ENCODE peak calls at places on chromosomes 5 and 9, in seven cellular contexts. K is heart left ventricle, W is bronchial epithelial cell, D is ureter, C is K562, R is HS-5, V is SHP77. S is an unnamed sample.

GRCh38 chr9:90251311-90251710 is 391.3 kb downstream of the DIRAS2 start:
- DNase-seq in V (no peak), K (no peak), C (no peak), R (no peak), W (peak; percentile 56), D (no peak), S (no peak)

GRCh38 chr5:67807116-67807888 is 408.3 kb upstream of the PIK3R1 start:
- DNase-seq in W (peak; percentile 18), D (no peak), K (peak; percentile 49), R (no peak), C (no peak), V (no peak), S (no peak)

GRCh38 chr5:3602713-3603502 is 7.3 kb downstream of the IRX1 start:
- DNase-seq in W (no peak), C (peak; percentile 57), K (peak; percentile 51), D (no peak), R (no peak), V (no peak), S (no peak)

GRCh38 chr5:89967806-89968444 is 441.6 kb downstream of the CETN3 start:
- DNase-seq in W (peak; percentile 42), V (no peak), R (peak; percentile 14), C (no peak), K (no peak), D (no peak), S (no peak)

GRCh38 chr5:112419050-112419595 is at the start of gene EPB41L4A:
- DNase-seq in K (peak; percentile 54), R (no peak), C (no peak), V (no peak), D (no peak), W (no peak), S (no peak)

GRCh38 chr9:35728041-35728971 is 3.7 kb downstream of the TLN1 start:
- DNase-seq in R (peak; percentile 94), V (no peak), W (peak; percentile 70), C (peak; percentile 30), D (peak; percentile 82), K (peak; percentile 87), S (no peak)

GRCh38 chr5:102811962-102812361 is 56.9 kb downstream of the PAM start:
- DNase-seq in W (peak; percentile 72), K (no peak), V (peak; percentile 90), R (peak; percentile 78), C (no peak), D (no peak), S (peak; percentile 89)

GRCh38 chr5:14066326-14066725 is 76.8 kb upstream of the TRIO start:
- DNase-seq in V (no peak), K (no peak), R (no peak), W (no peak), D (no peak), C (no peak), S (no peak)

GRCh38 chr5:61735531-61735930 is 403.5 kb downstream of the ZSWIM6 start:
- DNase-seq in V (no peak), W (no peak), R (no peak), D (no peak), K (no peak), C (no peak), S (no peak)

GRCh38 chr9:105672711-105673234 is 10.5 kb downstream of the TAL2 start:
- DNase-seq in W (no peak), D (no peak), V (no peak), K (no peak), R (no peak), C (no peak), S (peak; percentile 10)

GRCh38 chr5:87410941-87411340 is 1.8 kb downstream of the CCNH start:
- DNase-seq in D (no peak), V (no peak), K (no peak), C (no peak), R (peak; percentile 70), W (no peak), S (no peak)

GRCh38 chr5:74149395-74149794 is 491.1 kb downstream of the ENC1 start:
- DNase-seq in W (peak; percentile 87), C (no peak), D (peak; percentile 46), R (peak; percentile 29), V (no peak), K (no peak), S (peak; percentile 13)

GRCh38 chr5:157630341-157630740 is 21.9 kb downstream of the SOX30 start:
- DNase-seq in V (no peak), W (no peak), K (no peak), R (no peak), D (no peak), C (no peak), S (no peak)

GRCh38 chr5:180832638-180833068 is 28.4 kb downstream of the ZFP62 start:
- DNase-seq in K (no peak), V (no peak), C (no peak), W (no peak), D (peak; percentile 42), R (no peak), S (no peak)

GRCh38 chr9:133932633-133933032 is 59.5 kb downstream of the VAV2 start:
- DNase-seq in R (no peak), V (peak; percentile 70), C (no peak), K (no peak), D (no peak), W (no peak), S (no peak)

GRCh38 chr5:2167671-2168070 is 284.9 kb upstream of the IRX4 start:
- DNase-seq in D (no peak), C (no peak), K (no peak), R (no peak), W (no peak), V (no peak), S (no peak)

GRCh38 chr5:138706655-138707480 is 46.4 kb upstream of the CTNNA1 start:
- DNase-seq in V (no peak), K (peak; percentile 40), W (peak; percentile 78), C (no peak), R (peak; percentile 76), D (no peak), S (no peak)

GRCh38 chr9:27437652-27438373 is 86.3 kb upstream of the IFNK start:
- DNase-seq in K (no peak), C (no peak), W (peak; percentile 38), R (no peak), D (no peak), V (peak; percentile 13), S (no peak)

GRCh38 chr5:141349917-141350619 is at the start of gene PCDHGB1:
- DNase-seq in W (peak; percentile 18), K (peak; percentile 71), R (no peak), V (peak; percentile 66), C (peak; percentile 44), D (no peak), S (peak; percentile 42)

GRCh38 chr5:38666668-38667498 is 110.4 kb upstream of the LIFR start:
- DNase-seq in K (peak; percentile 42), C (peak; percentile 58), D (peak; percentile 55), R (peak; percentile 14), V (peak; percentile 59), W (peak; percentile 21), S (peak; percentile 59)

GRCh38 chr5:102241809-102242421 is 54.2 kb downstream of the SLCO4C1 start:
- DNase-seq in C (no peak), W (no peak), R (no peak), V (no peak), D (no peak), K (no peak), S (peak; percentile 6)

GRCh38 chr5:97844797-97845196 is 661.8 kb upstream of the RIOK2 start:
- DNase-seq in D (no peak), K (no peak), R (no peak), W (no peak), V (no peak), C (no peak), S (no peak)

GRCh38 chr5:32753765-32754164 is 42.6 kb downstream of the NPR3 start:
- DNase-seq in C (no peak), R (no peak), D (no peak), K (no peak), V (no peak), W (no peak), S (no peak)

GRCh38 chr5:179803651-179804598 is 2.7 kb downstream of the MGAT4B start:
- DNase-seq in V (no peak), W (no peak), K (peak; percentile 37), C (peak; percentile 47), D (peak; percentile 44), R (no peak), S (no peak)

GRCh38 chr9:95511952-95512750 is 4.6 kb downstream of the PTCH1 start:
- DNase-seq in C (no peak), K (peak; percentile 37), R (no peak), W (no peak), D (no peak), V (peak; percentile 70), S (peak; percentile 55)

GRCh38 chr5:54651482-54652076 is 134.0 kb downstream of the SNX18 start:
- DNase-seq in C (no peak), K (peak; percentile 91), W (peak; percentile 84), V (peak; percentile 43), R (no peak), D (no peak), S (peak; percentile 41)

GRCh38 chr5:61687371-61687770 is 355.3 kb downstream of the ZSWIM6 start:
- DNase-seq in W (peak; percentile 29), R (no peak), D (no peak), V (no peak), K (no peak), C (no peak), S (no peak)

GRCh38 chr9:4297795-4298254 is 2.0 kb downstream of the GLIS3 start:
- DNase-seq in W (no peak), C (peak; percentile 24), D (peak; percentile 77), R (no peak), V (peak; percentile 48), K (peak; percentile 72), S (peak; percentile 62)

GRCh38 chr5:155480731-155481131 is 467.2 kb downstream of the KIF4B start:
- DNase-seq in C (no peak), W (no peak), V (no peak), K (peak; percentile 53), D (no peak), R (no peak), S (no peak)

GRCh38 chr9:100427366-100428263 is 672 bp downstream of the MSANTD3 start:
- DNase-seq in C (no peak), W (peak; percentile 80), V (peak; percentile 55), D (peak; percentile 52), K (peak; percentile 67), R (peak; percentile 65), S (peak; percentile 51)

GRCh38 chr5:73764586-73764985 is 138.6 kb downstream of the ARHGEF28 start:
- DNase-seq in W (peak; percentile 91), C (no peak), V (no peak), K (no peak), D (no peak), R (peak; percentile 73), S (peak; percentile 37)

GRCh38 chr5:131664929-131665328 is 29.9 kb upstream of the RAPGEF6 start:
- DNase-seq in K (no peak), R (no peak), W (no peak), V (no peak), C (no peak), D (no peak), S (no peak)

GRCh38 chr5:57676228-57677098 is 193.9 kb upstream of the ACTBL2 start:
- DNase-seq in R (no peak), C (no peak), W (peak; percentile 42), D (no peak), K (no peak), V (no peak), S (peak; percentile 66)

GRCh38 chr5:83219495-83219894 is 142.1 kb downstream of the XRCC4 start:
- DNase-seq in C (no peak), D (no peak), W (peak; percentile 22), V (no peak), R (no peak), K (no peak), S (no peak)

GRCh38 chr9:114080773-114081440 is 2.8 kb upstream of the AMBP start:
- DNase-seq in R (no peak), C (no peak), K (no peak), W (no peak), D (no peak), V (no peak), S (peak; percentile 89)

GRCh38 chr9:135706288-135706687 is 4.3 kb downstream of the KCNT1 start:
- DNase-seq in V (no peak), C (no peak), K (no peak), R (no peak), D (no peak), W (no peak), S (no peak)